ENCODE peak calls at places on chromosomes 13 and 19, in ten cellular contexts. S, W, P, M, A, V, U, E, J and C are unnamed samples.

GRCh38 chr19:48965806-48966540 is 864 bp downstream of the FTL start:
- DNase-seq in S (peak; percentile 95), W (peak; percentile 40), P (peak; percentile 56), M (peak; percentile 84), A (peak; percentile 77), V (peak; percentile 81), U (peak; percentile 89), E (peak; percentile 75), J (peak; percentile 84), C (peak; percentile 91)

GRCh38 chr19:35721374-35721773 is 3.6 kb downstream of the KMT2B start:
- DNase-seq in S (no peak), W (no peak), P (no peak), M (no peak), A (no peak), V (no peak), U (no peak), E (no peak), J (no peak), C (no peak)

GRCh38 chr19:29680447-29680846 is 15.2 kb downstream of the PLEKHF1 start:
- DNase-seq in S (peak; percentile 89), W (no peak), P (no peak), M (no peak), A (peak; percentile 69), V (no peak), U (peak; percentile 53), E (peak; percentile 72), J (peak; percentile 76), C (no peak)

GRCh38 chr13:73369095-73369494 is 310.3 kb downstream of the KLF5 start:
- DNase-seq in S (no peak), W (no peak), P (no peak), M (no peak), A (no peak), V (no peak), U (no peak), E (no peak), J (no peak), C (no peak)

GRCh38 chr13:38872693-38873092 is 117.9 kb downstream of the STOML3 start:
- DNase-seq in S (peak; percentile 42), W (no peak), P (peak; percentile 31), M (peak; percentile 11), A (no peak), V (peak; percentile 65), U (no peak), E (no peak), J (peak; percentile 12), C (peak; percentile 60)

GRCh38 chr13:92900455-92900854 is 326.2 kb upstream of the GPC6 start:
- DNase-seq in S (no peak), W (no peak), P (no peak), M (no peak), A (no peak), V (no peak), U (no peak), E (no peak), J (no peak), C (no peak)

GRCh38 chr19:40139533-40140287 is 49.0 kb upstream of the ZNF780A start:
- DNase-seq in S (peak; percentile 27), W (peak; percentile 52), P (peak; percentile 45), M (no peak), A (no peak), V (no peak), U (no peak), E (no peak), J (no peak), C (no peak)

GRCh38 chr19:1068111-1069001 is 1.4 kb downstream of the ARHGAP45 start:
- DNase-seq in S (peak; percentile 88), W (no peak), P (no peak), M (no peak), A (no peak), V (no peak), U (peak; percentile 52), E (no peak), J (no peak), C (peak; percentile 78)

GRCh38 chr13:109419896-109420295 is 366.5 kb downstream of the IRS2 start:
- DNase-seq in S (no peak), W (no peak), P (no peak), M (no peak), A (no peak), V (no peak), U (no peak), E (no peak), J (no peak), C (no peak)

GRCh38 chr13:61477619-61478018 is 62.0 kb upstream of the PCDH20 start:
- DNase-seq in S (no peak), W (no peak), P (no peak), M (no peak), A (no peak), V (no peak), U (no peak), E (no peak), J (no peak), C (no peak)

GRCh38 chr13:111956261-111957151 is 110.4 kb upstream of the SOX1 start:
- DNase-seq in S (no peak), W (no peak), P (no peak), M (no peak), A (no peak), V (no peak), U (no peak), E (no peak), J (no peak), C (peak; percentile 54)

GRCh38 chr13:54183728-54184127 is 1155.1 kb downstream of the OLFM4 start:
- DNase-seq in S (no peak), W (no peak), P (no peak), M (no peak), A (no peak), V (no peak), U (no peak), E (no peak), J (no peak), C (no peak)

GRCh38 chr13:39603424-39603947 is 493 bp upstream of the LHFPL6 start:
- DNase-seq in S (no peak), W (no peak), P (no peak), M (peak; percentile 18), A (no peak), V (peak; percentile 16), U (no peak), E (no peak), J (no peak), C (no peak)

GRCh38 chr19:27896091-27896490 is 1316.9 kb downstream of the UQCRFS1 start:
- DNase-seq in S (no peak), W (no peak), P (no peak), M (no peak), A (no peak), V (no peak), U (no peak), E (no peak), J (no peak), C (no peak)

GRCh38 chr13:51632643-51633357 is 48.5 kb downstream of the WDFY2 start:
- DNase-seq in S (no peak), W (no peak), P (no peak), M (no peak), A (no peak), V (peak; percentile 49), U (no peak), E (no peak), J (no peak), C (no peak)

GRCh38 chr13:77733674-77734073 is 36.2 kb downstream of the SLAIN1 start:
- DNase-seq in S (no peak), W (peak; percentile 78), P (no peak), M (no peak), A (no peak), V (no peak), U (no peak), E (no peak), J (no peak), C (no peak)

GRCh38 chr13:32585625-32586021 is 629 bp upstream of the PDS5B start:
- DNase-seq in S (peak; percentile 23), W (no peak), P (no peak), M (peak; percentile 14), A (no peak), V (peak; percentile 2), U (no peak), E (no peak), J (no peak), C (peak; percentile 64)

GRCh38 chr13:114131581-114132418 is 623 bp downstream of the RASA3 start:
- DNase-seq in S (peak; percentile 58), W (no peak), P (no peak), M (no peak), A (no peak), V (no peak), U (peak; percentile 25), E (no peak), J (no peak), C (no peak)

GRCh38 chr19:28027116-28027515 is 1185.8 kb downstream of the UQCRFS1 start:
- DNase-seq in S (no peak), W (no peak), P (no peak), M (no peak), A (no peak), V (no peak), U (no peak), E (no peak), J (no peak), C (no peak)

GRCh38 chr13:114078501-114079451 is 53.6 kb downstream of the RASA3 start:
- DNase-seq in S (no peak), W (peak; percentile 52), P (no peak), M (peak; percentile 12), A (no peak), V (no peak), U (peak; percentile 67), E (no peak), J (no peak), C (peak; percentile 73)

GRCh38 chr19:954672-955494 is 29.0 kb downstream of the ARID3A start:
- DNase-seq in S (no peak), W (no peak), P (no peak), M (no peak), A (no peak), V (no peak), U (no peak), E (no peak), J (no peak), C (no peak)

GRCh38 chr19:13839193-13839937 is 37.6 kb upstream of the NANOS3 start:
- DNase-seq in S (peak; percentile 89), W (no peak), P (peak; percentile 72), M (peak; percentile 57), A (peak; percentile 89), V (no peak), U (peak; percentile 95), E (peak; percentile 87), J (peak; percentile 82), C (peak; percentile 92)

GRCh38 chr13:100096526-100096925 is 7.6 kb downstream of the PCCA start:
- DNase-seq in S (no peak), W (no peak), P (no peak), M (no peak), A (no peak), V (no peak), U (no peak), E (no peak), J (no peak), C (no peak)

GRCh38 chr19:42872608-42873007 is 6.9 kb downstream of the PSG1 start:
- DNase-seq in S (no peak), W (no peak), P (no peak), M (no peak), A (no peak), V (no peak), U (no peak), E (no peak), J (no peak), C (no peak)

GRCh38 chr13:23359882-23360281 is 73.6 kb downstream of the SACS start:
- DNase-seq in S (no peak), W (no peak), P (no peak), M (no peak), A (no peak), V (no peak), U (no peak), E (no peak), J (no peak), C (no peak)

GRCh38 chr19:1084024-1084868 is 10.9 kb downstream of the POLR2E start:
- DNase-seq in S (no peak), W (no peak), P (no peak), M (no peak), A (no peak), V (no peak), U (no peak), E (no peak), J (no peak), C (no peak)

GRCh38 chr13:38167164-38167822 is 182.4 kb upstream of the UFM1 start:
- DNase-seq in S (no peak), W (no peak), P (no peak), M (no peak), A (no peak), V (no peak), U (no peak), E (no peak), J (no peak), C (no peak)

GRCh38 chr13:21341637-21342422 is 117.3 kb downstream of the ZDHHC20 start:
- DNase-seq in S (no peak), W (no peak), P (no peak), M (no peak), A (no peak), V (no peak), U (no peak), E (no peak), J (no peak), C (no peak)